ENCODE peak calls at places on chromosomes 12 and 14, in five cellular contexts. F is IMR-90; I is CD4-positive, alpha-beta T cell; K is right cardiac atrium; Z is breast epithelium. D is an unnamed sample.
A peak's percentile ranks its signal among the peaks of the same experiment; 100 is the strongest.

GRCh38 chr12:66152732-66153131 is 17.1 kb downstream of the TMBIM4 start:
- DNase-seq in F (peak; percentile 56), I (no peak), K (no peak), Z (no peak), D (no peak)

GRCh38 chr12:19744760-19745218 is 305.5 kb downstream of the AEBP2 start:
- DNase-seq in F (peak; percentile 84), I (no peak), K (peak; percentile 33), Z (no peak), D (no peak)

GRCh38 chr14:56659964-56660551 is 80.5 kb downstream of the TMEM260 start:
- DNase-seq in F (peak; percentile 62), I (no peak), K (no peak), Z (no peak), D (no peak)

GRCh38 chr12:106139422-106140141 is 828 bp upstream of the NUAK1 start:
- DNase-seq in F (peak; percentile 66), I (no peak), K (peak; percentile 91), Z (no peak), D (no peak)

GRCh38 chr14:79809849-79810612 is 401.3 kb downstream of the DIO2 start:
- DNase-seq in F (peak; percentile 41), I (no peak), K (no peak), Z (no peak), D (no peak)

GRCh38 chr12:90268574-90268973 is 559.9 kb upstream of the ATP2B1 start:
- DNase-seq in F (no peak), I (no peak), K (no peak), Z (no peak), D (no peak)

GRCh38 chr12:127083028-127083949 is 1183.7 kb upstream of the TMEM132C start:
- DNase-seq in F (peak; percentile 65), I (no peak), K (no peak), Z (no peak), D (no peak)

GRCh38 chr14:61322011-61322798 is 826 bp downstream of the PRKCH start:
- DNase-seq in F (no peak), I (peak; percentile 36), K (peak; percentile 76), Z (peak; percentile 64), D (peak; percentile 31)

GRCh38 chr14:87055007-87055406 is 938.0 kb downstream of the GALC start:
- DNase-seq in F (no peak), I (no peak), K (no peak), Z (no peak), D (no peak)

GRCh38 chr12:19074700-19075099 is 54.8 kb upstream of the PLEKHA5 start:
- DNase-seq in F (peak; percentile 74), I (no peak), K (no peak), Z (no peak), D (no peak)

GRCh38 chr14:97625512-97625911 is 828.3 kb downstream of the VRK1 start:
- DNase-seq in F (no peak), I (no peak), K (no peak), Z (no peak), D (no peak)

GRCh38 chr14:71266994-71267636 is 359.9 kb downstream of the PCNX1 start:
- DNase-seq in F (peak; percentile 81), I (no peak), K (no peak), Z (no peak), D (no peak)

GRCh38 chr14:91453744-91454143 is 36.1 kb upstream of the CCDC88C start:
- DNase-seq in F (no peak), I (no peak), K (no peak), Z (no peak), D (no peak)

GRCh38 chr14:87108726-87109125 is 884.3 kb downstream of the GALC start:
- DNase-seq in F (peak; percentile 84), I (no peak), K (no peak), Z (no peak), D (no peak)

GRCh38 chr14:106393742-106394141 is 867.4 kb downstream of the TMEM121 start:
- DNase-seq in F (no peak), I (no peak), K (no peak), Z (no peak), D (no peak)

GRCh38 chr14:76651410-76652055 is 109.7 kb upstream of the VASH1 start:
- DNase-seq in F (no peak), I (no peak), K (no peak), Z (no peak), D (no peak)

GRCh38 chr12:34289431-34290190 is 267.3 kb downstream of the ALG10 start:
- DNase-seq in F (no peak), I (no peak), K (peak; percentile 23), Z (no peak), D (no peak)
- H3K9me3 ChIP-seq in F (peaks cover 69% of the 10 kb centered on the region), I (peaks cover 13% of the 10 kb centered on the region), K (no peaks in the 10 kb centered on the region), Z (peaks cover 75% of the 10 kb centered on the region), D (no peaks in the 10 kb centered on the region)

DNA sequence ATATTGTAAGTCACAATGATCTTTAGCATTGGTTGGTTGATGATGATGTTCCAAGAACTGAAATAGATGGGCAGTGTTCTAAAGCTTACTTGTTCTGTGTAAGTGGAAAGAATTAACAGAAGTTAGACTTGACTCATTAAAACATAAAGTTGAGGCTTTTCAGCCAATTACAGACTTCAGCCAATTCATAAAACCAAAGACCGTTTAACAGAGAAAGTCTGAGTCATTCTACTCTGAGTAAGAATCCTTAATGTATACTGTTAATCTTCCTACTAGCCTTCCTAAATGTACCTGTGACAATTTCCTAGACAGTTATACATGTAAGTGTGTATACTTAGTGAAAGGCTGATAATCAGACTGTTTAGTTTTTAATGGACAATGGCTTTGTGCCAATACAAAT is 681.0 kb downstream of the RPL10L start:
- DNase-seq in F (no peak), I (no peak), K (no peak), Z (no peak), D (no peak)
- H3K9me3 ChIP-seq in F (peaks cover 1% of the 10 kb centered on the region), I (no peaks in the 10 kb centered on the region), K (no peaks in the 10 kb centered on the region), Z (no peaks in the 10 kb centered on the region), D (no peaks in the 10 kb centered on the region)

GRCh38 chr12:14244876-14245669 is 120.4 kb upstream of the ATF7IP start:
- DNase-seq in F (no peak), I (no peak), K (no peak), Z (no peak), D (no peak)
- H3K9me3 ChIP-seq in F (peaks cover 5% of the 10 kb centered on the region), I (peaks cover 15% of the 10 kb centered on the region), K (no peaks in the 10 kb centered on the region), Z (peaks cover 19% of the 10 kb centered on the region), D (peaks cover 6% of the 10 kb centered on the region)

GRCh38 chr12:77488041-77488620 is 342.6 kb upstream of the NAV3 start:
- DNase-seq in F (peak; percentile 18), I (no peak), K (no peak), Z (no peak), D (no peak)
- H3K9me3 ChIP-seq in F (no peaks in the 10 kb centered on the region), I (no peaks in the 10 kb centered on the region), K (no peaks in the 10 kb centered on the region), Z (no peaks in the 10 kb centered on the region), D (no peaks in the 10 kb centered on the region)